ENCODE peak calls at places on chromosome 5, in seven cellular contexts. One of them, this sample, is unnamed.

GRCh38 chr5:75434107-75434506 is 77.3 kb downstream of the CERT1 start:
- DNase-seq in endothelial cell of umbilical vein: no peak
- DNase-seq in adipocyte: peak; percentile 10
- DNase-seq in fibroblast of lung: peak; percentile 11
- DNase-seq in colonic mucosa: no peak
- DNase-seq in H9: no peak
- DNase-seq in neuronal stem cell: no peak
- DNase-seq in this sample: no peak

GRCh38 chr5:106392766-106393165 is 1278.0 kb downstream of the EFNA5 start:
- DNase-seq in adipocyte: no peak
- DNase-seq in colonic mucosa: no peak
- DNase-seq in H9: no peak
- DNase-seq in fibroblast of lung: peak; percentile 78
- DNase-seq in neuronal stem cell: no peak
- DNase-seq in endothelial cell of umbilical vein: no peak
- DNase-seq in this sample: no peak

GRCh38 chr5:68287976-68288755 is 72.6 kb downstream of the PIK3R1 start:
- DNase-seq in colonic mucosa: peak; percentile 74
- DNase-seq in neuronal stem cell: peak; percentile 48
- DNase-seq in endothelial cell of umbilical vein: peak; percentile 73
- DNase-seq in H9: peak; percentile 57
- DNase-seq in fibroblast of lung: peak; percentile 66
- DNase-seq in adipocyte: peak; percentile 62
- DNase-seq in this sample: peak; percentile 81

GRCh38 chr5:67244345-67244793 is 47.8 kb upstream of the CD180 start:
- DNase-seq in H9: no peak
- DNase-seq in fibroblast of lung: peak; percentile 29
- DNase-seq in endothelial cell of umbilical vein: peak; percentile 91
- DNase-seq in neuronal stem cell: no peak
- DNase-seq in colonic mucosa: no peak
- DNase-seq in adipocyte: no peak
- DNase-seq in this sample: no peak

GRCh38 chr5:106121972-106122605 is 1548.6 kb downstream of the EFNA5 start:
- DNase-seq in colonic mucosa: peak; percentile 22
- DNase-seq in neuronal stem cell: no peak
- DNase-seq in adipocyte: no peak
- DNase-seq in fibroblast of lung: no peak
- DNase-seq in H9: peak; percentile 71
- DNase-seq in endothelial cell of umbilical vein: no peak
- DNase-seq in this sample: peak; percentile 87

GRCh38 chr5:57693488-57694305 is 211.1 kb upstream of the ACTBL2 start:
- DNase-seq in adipocyte: peak; percentile 55
- DNase-seq in colonic mucosa: no peak
- DNase-seq in endothelial cell of umbilical vein: no peak
- DNase-seq in neuronal stem cell: no peak
- DNase-seq in H9: no peak
- DNase-seq in fibroblast of lung: no peak
- DNase-seq in this sample: no peak

GRCh38 chr5:67143549-67143948 is 53.0 kb downstream of the CD180 start:
- DNase-seq in neuronal stem cell: no peak
- DNase-seq in adipocyte: no peak
- DNase-seq in fibroblast of lung: no peak
- DNase-seq in endothelial cell of umbilical vein: no peak
- DNase-seq in H9: no peak
- DNase-seq in colonic mucosa: no peak
- DNase-seq in this sample: no peak

GRCh38 chr5:9124071-9124470 is 421.8 kb downstream of the SEMA5A start:
- DNase-seq in neuronal stem cell: no peak
- DNase-seq in endothelial cell of umbilical vein: no peak
- DNase-seq in fibroblast of lung: no peak
- DNase-seq in adipocyte: no peak
- DNase-seq in H9: no peak
- DNase-seq in colonic mucosa: no peak
- DNase-seq in this sample: no peak

GRCh38 chr5:139228201-139228796 is 30.1 kb upstream of the SIL1 start:
- DNase-seq in endothelial cell of umbilical vein: no peak
- DNase-seq in colonic mucosa: no peak
- DNase-seq in H9: no peak
- DNase-seq in fibroblast of lung: no peak
- DNase-seq in neuronal stem cell: no peak
- DNase-seq in adipocyte: peak; percentile 20
- DNase-seq in this sample: no peak

GRCh38 chr5:127878174-127878750 is 175.1 kb downstream of the CCDC192 start:
- DNase-seq in endothelial cell of umbilical vein: peak; percentile 71
- DNase-seq in neuronal stem cell: peak; percentile 5
- DNase-seq in colonic mucosa: peak; percentile 81
- DNase-seq in adipocyte: peak; percentile 34
- DNase-seq in fibroblast of lung: peak; percentile 40
- DNase-seq in H9: peak; percentile 52
- DNase-seq in this sample: peak; percentile 87

GRCh38 chr5:318341-318897 is 3.1 kb upstream of the AHRR start:
- DNase-seq in adipocyte: peak; percentile 59
- DNase-seq in fibroblast of lung: peak; percentile 60
- DNase-seq in neuronal stem cell: no peak
- DNase-seq in endothelial cell of umbilical vein: no peak
- DNase-seq in colonic mucosa: no peak
- DNase-seq in H9: no peak
- DNase-seq in this sample: no peak

GRCh38 chr5:91223886-91224285 is 159.2 kb downstream of the ARRDC3 start:
- DNase-seq in colonic mucosa: no peak
- DNase-seq in neuronal stem cell: no peak
- DNase-seq in H9: no peak
- DNase-seq in adipocyte: peak; percentile 50
- DNase-seq in endothelial cell of umbilical vein: no peak
- DNase-seq in fibroblast of lung: peak; percentile 25
- DNase-seq in this sample: no peak

GRCh38 chr5:138999674-139000073 is 124.5 kb upstream of the LRRTM2 start:
- DNase-seq in adipocyte: no peak
- DNase-seq in neuronal stem cell: no peak
- DNase-seq in H9: no peak
- DNase-seq in fibroblast of lung: no peak
- DNase-seq in colonic mucosa: no peak
- DNase-seq in endothelial cell of umbilical vein: no peak
- DNase-seq in this sample: peak; percentile 10

GRCh38 chr5:80399553-80400239 is 8.2 kb upstream of the ZFYVE16 start:
- DNase-seq in neuronal stem cell: no peak
- DNase-seq in H9: no peak
- DNase-seq in endothelial cell of umbilical vein: no peak
- DNase-seq in fibroblast of lung: peak; percentile 36
- DNase-seq in adipocyte: peak; percentile 72
- DNase-seq in colonic mucosa: no peak
- DNase-seq in this sample: no peak

GRCh38 chr5:1010181-1010510 is 1.5 kb downstream of the NKD2 start:
- DNase-seq in neuronal stem cell: no peak
- DNase-seq in colonic mucosa: no peak
- DNase-seq in H9: no peak
- DNase-seq in fibroblast of lung: no peak
- DNase-seq in endothelial cell of umbilical vein: no peak
- DNase-seq in adipocyte: no peak
- DNase-seq in this sample: no peak

GRCh38 chr5:148926207-148926606 is 99.8 kb downstream of the ADRB2 start:
- DNase-seq in fibroblast of lung: no peak
- DNase-seq in adipocyte: no peak
- DNase-seq in neuronal stem cell: no peak
- DNase-seq in colonic mucosa: no peak
- DNase-seq in endothelial cell of umbilical vein: no peak
- DNase-seq in H9: no peak
- DNase-seq in this sample: peak; percentile 22

GRCh38 chr5:89457411-89458329 is 574.7 kb upstream of the MEF2C start:
- DNase-seq in endothelial cell of umbilical vein: peak; percentile 53
- DNase-seq in adipocyte: peak; percentile 83
- DNase-seq in colonic mucosa: no peak
- DNase-seq in neuronal stem cell: no peak
- DNase-seq in fibroblast of lung: peak; percentile 85
- DNase-seq in H9: no peak
- DNase-seq in this sample: no peak

GRCh38 chr5:120344181-120344580 is 119.9 kb upstream of the PRR16 start:
- DNase-seq in colonic mucosa: no peak
- DNase-seq in H9: no peak
- DNase-seq in neuronal stem cell: no peak
- DNase-seq in fibroblast of lung: no peak
- DNase-seq in adipocyte: no peak
- DNase-seq in endothelial cell of umbilical vein: no peak
- DNase-seq in this sample: no peak

GRCh38 chr5:104598285-104598684 is 1035.7 kb upstream of the NUDT12 start:
- DNase-seq in fibroblast of lung: no peak
- DNase-seq in neuronal stem cell: no peak
- DNase-seq in endothelial cell of umbilical vein: no peak
- DNase-seq in colonic mucosa: no peak
- DNase-seq in adipocyte: no peak
- DNase-seq in H9: no peak
- DNase-seq in this sample: no peak

GRCh38 chr5:181282874-181283273 is 21.9 kb upstream of the TRIM52 start:
- DNase-seq in adipocyte: no peak
- DNase-seq in endothelial cell of umbilical vein: no peak
- DNase-seq in fibroblast of lung: no peak
- DNase-seq in H9: no peak
- DNase-seq in colonic mucosa: no peak
- DNase-seq in neuronal stem cell: no peak
- DNase-seq in this sample: no peak

GRCh38 chr5:127586371-127586770 is 62.5 kb upstream of the CTXN3 start:
- DNase-seq in colonic mucosa: no peak
- DNase-seq in neuronal stem cell: no peak
- DNase-seq in endothelial cell of umbilical vein: no peak
- DNase-seq in H9: no peak
- DNase-seq in adipocyte: peak; percentile 48
- DNase-seq in fibroblast of lung: peak; percentile 30
- DNase-seq in this sample: no peak

GRCh38 chr5:132203464-132203818 is 24.2 kb downstream of the P4HA2 start:
- DNase-seq in adipocyte: peak; percentile 47
- DNase-seq in H9: no peak
- DNase-seq in endothelial cell of umbilical vein: no peak
- DNase-seq in colonic mucosa: no peak
- DNase-seq in fibroblast of lung: peak; percentile 72
- DNase-seq in neuronal stem cell: no peak
- DNase-seq in this sample: no peak
- H3K9ac ChIP-seq in adipocyte: no peak overlapping the region
- H3K9ac ChIP-seq in H9: no peak overlapping the region
- H3K9ac ChIP-seq in endothelial cell of umbilical vein: no peak overlapping the region
- H3K9ac ChIP-seq in colonic mucosa: no peak overlapping the region
- H3K9ac ChIP-seq in fibroblast of lung: no peak overlapping the region
- H3K9ac ChIP-seq in neuronal stem cell: no peak overlapping the region
- H3K9ac ChIP-seq in this sample: no peak overlapping the region

DNA sequence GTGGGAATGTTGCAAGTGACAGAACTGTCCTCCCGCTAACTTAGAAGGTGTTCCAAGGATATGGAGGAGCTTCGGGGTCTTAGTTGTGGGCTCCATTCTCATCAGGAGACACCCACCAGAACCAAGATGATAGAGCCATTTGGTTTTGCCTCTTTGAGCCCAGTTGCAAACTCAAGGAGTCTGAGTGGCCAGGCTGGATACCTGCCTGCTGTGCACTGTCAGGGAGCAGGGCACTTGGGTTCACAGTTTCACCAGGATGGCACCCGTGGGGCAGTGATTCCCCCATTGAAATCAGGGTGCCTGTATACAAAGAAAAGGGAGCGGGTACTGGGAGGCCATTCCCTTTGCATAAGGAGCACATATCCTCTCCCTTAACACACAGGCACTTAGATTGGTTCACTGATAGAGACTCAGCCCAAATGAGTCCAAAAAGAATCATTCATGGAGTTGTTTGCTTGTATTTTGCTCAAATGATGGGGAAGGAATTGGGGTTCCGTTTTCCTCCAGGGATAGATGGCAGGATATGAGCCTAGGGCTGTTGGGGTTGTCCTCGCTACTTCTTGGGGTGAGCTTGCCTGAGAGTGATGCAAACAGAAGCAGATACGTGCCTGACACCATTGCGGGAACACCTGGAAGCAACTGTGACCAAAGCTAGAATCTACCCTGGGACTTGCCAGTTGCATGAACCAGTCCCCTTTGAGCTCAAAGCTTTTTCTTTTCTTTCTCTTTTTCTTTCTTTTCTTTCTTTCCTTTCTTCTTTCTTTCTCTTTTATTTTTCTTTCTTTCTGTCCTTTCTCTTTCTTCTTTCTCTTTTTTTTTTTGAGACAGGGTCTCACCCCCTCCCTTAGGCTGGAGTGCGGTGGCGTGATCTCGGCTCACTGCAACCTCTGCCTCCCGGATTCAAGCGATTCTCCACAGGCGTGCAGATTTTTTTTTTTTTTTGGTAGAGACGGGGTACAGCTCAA is 1.3 kb upstream of the PRR7 start:
- DNase-seq in H9: no peak
- DNase-seq in colonic mucosa: no peak
- DNase-seq in fibroblast of lung: no peak
- DNase-seq in adipocyte: no peak
- DNase-seq in endothelial cell of umbilical vein: no peak
- DNase-seq in neuronal stem cell: no peak
- DNase-seq in this sample: no peak
- H3K9ac ChIP-seq in H9: no peak overlapping the region
- H3K9ac ChIP-seq in colonic mucosa: peak overlapping the region; percentile 64
- H3K9ac ChIP-seq in fibroblast of lung: no peak overlapping the region
- H3K9ac ChIP-seq in adipocyte: no peak overlapping the region
- H3K9ac ChIP-seq in endothelial cell of umbilical vein: no peak overlapping the region
- H3K9ac ChIP-seq in neuronal stem cell: peak overlapping the region; percentile 65
- H3K9ac ChIP-seq in this sample: no peak overlapping the region

GRCh38 chr5:177349762-177350161 is 1.7 kb downstream of the LMAN2 start:
- DNase-seq in neuronal stem cell: no peak
- DNase-seq in fibroblast of lung: no peak
- DNase-seq in colonic mucosa: no peak
- DNase-seq in H9: no peak
- DNase-seq in endothelial cell of umbilical vein: no peak
- DNase-seq in adipocyte: no peak
- DNase-seq in this sample: no peak
- H3K9ac ChIP-seq in neuronal stem cell: no peak overlapping the region
- H3K9ac ChIP-seq in fibroblast of lung: no peak overlapping the region
- H3K9ac ChIP-seq in colonic mucosa: no peak overlapping the region
- H3K9ac ChIP-seq in H9: no peak overlapping the region
- H3K9ac ChIP-seq in endothelial cell of umbilical vein: no peak overlapping the region
- H3K9ac ChIP-seq in adipocyte: no peak overlapping the region
- H3K9ac ChIP-seq in this sample: no peak overlapping the region

GRCh38 chr5:52947208-52947607 is 41.9 kb upstream of the ITGA2 start:
- DNase-seq in H9: no peak
- DNase-seq in colonic mucosa: no peak
- DNase-seq in fibroblast of lung: peak; percentile 23
- DNase-seq in neuronal stem cell: no peak
- DNase-seq in adipocyte: no peak
- DNase-seq in endothelial cell of umbilical vein: peak; percentile 17
- DNase-seq in this sample: no peak

GRCh38 chr5:52950686-52951085 is 38.5 kb upstream of the ITGA2 start:
- DNase-seq in neuronal stem cell: no peak
- DNase-seq in H9: no peak
- DNase-seq in fibroblast of lung: no peak
- DNase-seq in endothelial cell of umbilical vein: no peak
- DNase-seq in colonic mucosa: no peak
- DNase-seq in adipocyte: no peak
- DNase-seq in this sample: no peak

GRCh38 chr5:52947851-52948250 is 41.3 kb upstream of the ITGA2 start:
- DNase-seq in colonic mucosa: no peak
- DNase-seq in fibroblast of lung: peak; percentile 53
- DNase-seq in endothelial cell of umbilical vein: no peak
- DNase-seq in adipocyte: peak; percentile 33
- DNase-seq in neuronal stem cell: no peak
- DNase-seq in H9: no peak
- DNase-seq in this sample: no peak

GRCh38 chr5:52945040-52945439 is 44.1 kb upstream of the ITGA2 start:
- DNase-seq in adipocyte: no peak
- DNase-seq in fibroblast of lung: no peak
- DNase-seq in colonic mucosa: no peak
- DNase-seq in H9: no peak
- DNase-seq in endothelial cell of umbilical vein: peak; percentile 60
- DNase-seq in neuronal stem cell: no peak
- DNase-seq in this sample: no peak

GRCh38 chr5:52948418-52949076 is 40.6 kb upstream of the ITGA2 start:
- DNase-seq in neuronal stem cell: peak; percentile 50
- DNase-seq in colonic mucosa: peak; percentile 74
- DNase-seq in fibroblast of lung: peak; percentile 77
- DNase-seq in endothelial cell of umbilical vein: peak; percentile 95
- DNase-seq in adipocyte: peak; percentile 91
- DNase-seq in H9: peak; percentile 46
- DNase-seq in this sample: peak; percentile 83
- H3K9ac ChIP-seq in neuronal stem cell: no peak overlapping the region
- H3K9ac ChIP-seq in colonic mucosa: no peak overlapping the region
- H3K9ac ChIP-seq in fibroblast of lung: no peak overlapping the region
- H3K9ac ChIP-seq in endothelial cell of umbilical vein: peak overlapping the region; percentile 22
- H3K9ac ChIP-seq in adipocyte: no peak overlapping the region
- H3K9ac ChIP-seq in H9: no peak overlapping the region
- H3K9ac ChIP-seq in this sample: no peak overlapping the region